ENCODE peak calls at places on chromosomes 16 and 17, in six cellular contexts. I is adrenal gland, Y is IMR-90, W is NB4, D is transverse colon, F is lower leg skin. H is an unnamed sample.

GRCh38 chr16:68640972-68641371 is 4.1 kb upstream of the CDH3 start:
- DNase-seq in W (peak; percentile 34), D (no peak), I (no peak), F (no peak), Y (no peak), H (no peak)

GRCh38 chr17:13067629-13068303 is 49.9 kb upstream of the ELAC2 start:
- DNase-seq in I (no peak), Y (no peak), F (no peak), W (no peak), D (no peak), H (no peak)

GRCh38 chr16:57536306-57537193 is at the start of gene CCDC102A:
- DNase-seq in I (no peak), F (no peak), Y (no peak), W (peak; percentile 85), D (no peak), H (no peak)

GRCh38 chr16:28090646-28091377 is 27.3 kb upstream of the GSG1L start:
- DNase-seq in Y (peak; percentile 72), I (no peak), D (no peak), W (no peak), F (no peak), H (peak; percentile 57)

GRCh38 chr16:12091569-12092346 is 115.2 kb downstream of the SNX29 start:
- DNase-seq in F (no peak), I (no peak), D (no peak), W (no peak), Y (no peak), H (no peak)

GRCh38 chr17:43615330-43615729 is 46.4 kb downstream of the MEOX1 start:
- DNase-seq in F (peak; percentile 26), Y (peak; percentile 74), D (no peak), I (no peak), W (no peak), H (no peak)

GRCh38 chr17:35612924-35613521 is 25.9 kb downstream of the AP2B1 start:
- DNase-seq in I (peak; percentile 40), F (peak; percentile 19), Y (peak; percentile 65), D (peak; percentile 35), W (peak; percentile 63), H (peak; percentile 6)

GRCh38 chr17:41547378-41547841 is 19.3 kb upstream of the KRT19 start:
- DNase-seq in W (no peak), D (no peak), Y (no peak), F (no peak), I (no peak), H (no peak)

GRCh38 chr16:72939247-72939646 is 108.7 kb downstream of the ZFHX3 start:
- DNase-seq in Y (peak; percentile 79), I (no peak), W (no peak), F (peak; percentile 54), D (peak; percentile 36), H (no peak)

GRCh38 chr16:17467923-17468540 is 2.7 kb downstream of the XYLT1 start:
- DNase-seq in W (peak; percentile 76), D (peak; percentile 80), Y (peak; percentile 69), I (peak; percentile 70), F (peak; percentile 68), H (no peak)

GRCh38 chr17:17024778-17025300 is 17.4 kb upstream of the MPRIP start:
- DNase-seq in I (no peak), Y (no peak), D (no peak), W (no peak), F (no peak), H (no peak)

GRCh38 chr16:70577256-70577698 is 53.7 kb downstream of the SF3B3 start:
- DNase-seq in Y (peak; percentile 70), W (no peak), F (no peak), I (peak; percentile 73), D (no peak), H (peak; percentile 84)

DNA sequence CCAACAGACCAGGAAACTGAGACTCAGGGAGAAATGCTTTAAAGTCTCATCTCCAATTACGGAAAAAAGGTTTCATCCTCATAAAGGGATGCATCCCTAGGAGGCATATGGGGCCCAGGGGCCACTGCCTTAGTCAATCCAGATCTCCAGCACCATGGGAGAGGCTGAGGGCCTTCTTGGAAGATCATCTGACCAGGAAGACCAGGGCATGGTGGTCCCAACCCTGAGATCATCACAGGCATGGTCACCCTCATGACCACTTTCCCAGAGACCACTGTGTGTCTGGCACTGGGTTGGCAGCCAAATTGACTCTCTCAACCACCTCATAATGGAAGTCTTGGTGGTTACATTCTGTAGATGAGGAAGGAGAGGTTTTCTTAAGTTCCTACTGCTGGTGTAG is 23.4 kb upstream of the CES5A start:
- DNase-seq in I (no peak), F (no peak), D (no peak), W (no peak), Y (no peak), H (no peak)
- TF ChIP-seq POLR2A in I (no peak), F (no peak), D (no peak), W (no peak), Y (no peak), H (no peak)

DNA sequence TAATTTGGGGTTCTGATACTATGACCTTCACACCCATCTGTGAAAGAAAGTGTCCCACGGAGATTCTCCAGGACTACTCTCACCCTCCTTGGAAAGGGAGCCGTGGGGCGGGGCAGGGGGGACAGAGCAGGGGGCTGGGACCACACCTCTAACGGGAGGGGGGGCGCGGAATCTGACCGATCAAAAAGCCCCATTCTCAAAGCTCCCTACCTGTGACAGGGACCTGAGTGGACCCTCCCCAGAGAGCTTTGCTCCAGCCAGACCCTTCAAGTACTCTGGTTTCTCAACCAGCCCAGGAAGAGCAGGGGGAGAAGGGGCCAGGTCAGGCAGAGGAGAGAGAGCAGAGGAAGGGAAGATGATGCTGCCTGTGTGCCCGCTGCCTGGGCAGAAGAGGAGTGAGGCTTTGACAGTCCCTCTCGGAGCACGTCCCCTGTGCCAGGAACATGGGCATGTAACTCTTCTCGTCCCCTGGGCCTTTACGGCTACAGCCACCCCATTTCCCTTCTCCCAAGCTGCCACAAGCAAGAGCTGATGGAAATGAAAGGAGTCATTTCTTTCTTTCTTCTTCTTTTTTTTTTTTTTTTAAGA is 673 bp downstream of the XAF1 start:
- DNase-seq in Y (no peak), I (no peak), W (peak; percentile 18), F (no peak), D (no peak), H (no peak)
- TF ChIP-seq POLR2A in Y (no peak), I (no peak), W (no peak), F (no peak), D (no peak), H (no peak)

GRCh38 chr16:58727796-58728568 is 6.1 kb downstream of the GOT2 start:
- DNase-seq in I (no peak), D (no peak), Y (no peak), W (no peak), F (no peak), H (no peak)
- TF ChIP-seq POLR2A in I (no peak), D (no peak), Y (no peak), W (no peak), F (no peak), H (no peak)

GRCh38 chr16:86834451-86835035 is 256.2 kb downstream of the FOXL1 start:
- DNase-seq in I (no peak), F (no peak), D (no peak), W (peak; percentile 25), Y (peak; percentile 88), H (peak; percentile 29)
- TF ChIP-seq POLR2A in I (no peak), F (no peak), D (no peak), W (no peak), Y (no peak), H (no peak)

GRCh38 chr17:79777844-79778503 is at the start of gene CBX2:
- DNase-seq in F (peak; percentile 28), D (peak; percentile 83), W (peak; percentile 80), Y (peak; percentile 42), I (peak; percentile 86), H (peak; percentile 85)

GRCh38 chr17:79778504-79779087 is 648 bp downstream of the CBX2 start:
- DNase-seq in W (peak; percentile 80), I (no peak), Y (no peak), D (no peak), F (no peak), H (no peak)

GRCh38 chr17:79775635-79776034 is 2.3 kb upstream of the CBX2 start:
- DNase-seq in F (no peak), D (no peak), Y (no peak), I (no peak), W (no peak), H (no peak)

GRCh38 chr17:79776378-79777165 is 1.4 kb upstream of the CBX2 start:
- DNase-seq in D (no peak), W (peak; percentile 1), F (no peak), Y (no peak), I (no peak), H (no peak)

GRCh38 chr17:79777166-79777843 is 643 bp upstream of the CBX2 start:
- DNase-seq in Y (peak; percentile 32), W (peak; percentile 86), D (peak; percentile 52), F (peak; percentile 30), I (peak; percentile 71), H (peak; percentile 86)
- TF ChIP-seq POLR2A in Y (no peak), W (no peak), D (no peak), F (no peak), I (no peak), H (no peak)

GRCh38 chr17:68106085-68106484 is 70.5 kb downstream of the KPNA2 start:
- DNase-seq in F (no peak), D (no peak), Y (no peak), W (no peak), I (no peak), H (no peak)

GRCh38 chr17:68103148-68103547 is 67.6 kb downstream of the KPNA2 start:
- DNase-seq in I (no peak), W (no peak), D (no peak), Y (no peak), F (no peak), H (no peak)

GRCh38 chr17:68107373-68107772 is 71.8 kb downstream of the KPNA2 start:
- DNase-seq in F (no peak), D (no peak), W (no peak), Y (no peak), I (no peak), H (no peak)

DNA sequence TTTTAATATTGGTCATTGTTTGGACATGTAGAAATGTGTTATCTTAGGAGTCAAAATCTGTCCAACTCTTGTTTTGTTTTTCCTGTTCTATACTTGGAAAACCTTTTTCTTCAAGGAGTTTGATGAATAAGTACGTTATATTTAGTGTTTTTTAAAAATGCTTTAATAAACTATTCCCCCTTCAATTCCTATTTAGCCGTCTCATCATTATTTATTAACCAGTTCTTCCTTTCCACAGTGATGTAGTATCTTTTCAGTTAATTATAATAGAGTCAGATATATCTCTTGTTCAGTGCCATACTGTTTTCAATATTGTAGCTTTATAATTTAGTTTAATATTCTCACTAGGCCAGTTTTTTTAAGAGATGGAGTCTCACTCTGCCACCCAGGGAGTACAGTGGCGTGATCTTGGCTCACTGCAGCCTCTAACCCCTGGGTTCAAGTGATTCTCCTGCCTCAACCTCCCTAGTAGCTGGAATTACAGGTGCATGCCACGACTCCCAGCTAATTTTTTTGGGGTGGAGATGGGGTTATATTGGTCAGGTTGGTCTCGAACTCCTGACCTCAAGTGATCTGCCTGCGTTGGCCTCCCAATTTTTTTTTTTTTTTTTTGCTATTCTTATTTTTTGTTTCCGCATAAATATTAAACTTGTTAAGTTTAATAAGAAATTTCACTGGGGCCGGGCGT is 72.9 kb downstream of the KPNA2 start:
- DNase-seq in W (no peak), I (no peak), Y (no peak), F (no peak), D (no peak), H (no peak)
- TF ChIP-seq POLR2A in W (no peak), I (no peak), Y (no peak), F (no peak), D (no peak), H (no peak)